ENCODE peak calls at places on chromosomes 7 and 10, in four cellular contexts. R is WTC11, I is K562, E is HepG2. L is an unnamed sample.

GRCh38 chr7:146150153-146150552 is 33.6 kb downstream of the CNTNAP2 start:
- DNase-seq in I (no peak), R (no peak), E (no peak), L (no peak)

GRCh38 chr7:147756290-147756689 is 834.3 kb upstream of the C7orf33 start:
- DNase-seq in R (no peak), I (no peak), E (no peak), L (no peak)

GRCh38 chr7:134372858-134373257 is 56.1 kb upstream of the SLC35B4 start:
- DNase-seq in E (no peak), R (no peak), I (no peak), L (no peak)

GRCh38 chr7:148911626-148912025 is 27.5 kb upstream of the EZH2 start:
- DNase-seq in I (no peak), E (no peak), R (no peak), L (no peak)

GRCh38 chr7:5457245-5457735 is 33.7 kb upstream of the TNRC18 start:
- DNase-seq in E (no peak), R (no peak), I (peak; percentile 89), L (no peak)

GRCh38 chr7:28587211-28587610 is 174.9 kb downstream of the CREB5 start:
- DNase-seq in E (no peak), R (no peak), I (no peak), L (no peak)

GRCh38 chr10:77291596-77292505 is 345.8 kb downstream of the KCNMA1 start:
- DNase-seq in R (no peak), E (no peak), I (no peak), L (peak; percentile 25)

GRCh38 chr7:192701-193536 is 548 bp downstream of the FAM20C start:
- DNase-seq in I (no peak), E (no peak), R (no peak), L (peak; percentile 27)

GRCh38 chr10:84172435-84173356 is 905 bp upstream of the GPR15LG start:
- DNase-seq in R (no peak), E (no peak), I (no peak), L (no peak)

GRCh38 chr10:5829267-5829666 is 16.0 kb upstream of the GDI2 start:
- DNase-seq in E (no peak), I (peak; percentile 85), R (no peak), L (no peak)

GRCh38 chr7:30366606-30367005 is 82.2 kb downstream of the ZNRF2 start:
- DNase-seq in R (no peak), I (no peak), E (no peak), L (no peak)

GRCh38 chr10:110717830-110718595 is 73.9 kb downstream of the RBM20 start:
- DNase-seq in I (peak; percentile 45), E (no peak), R (no peak), L (no peak)

GRCh38 chr10:71270301-71270777 is 48.7 kb upstream of the SLC29A3 start:
- DNase-seq in E (peak; percentile 56), I (peak; percentile 84), R (peak; percentile 72), L (peak; percentile 72)

GRCh38 chr10:123149162-123149567 is 1.2 kb downstream of the HMX2 start:
- DNase-seq in I (no peak), R (no peak), E (no peak), L (no peak)

GRCh38 chr10:103451091-103451801 is 924 bp downstream of the CALHM2 start:
- DNase-seq in I (peak; percentile 12), R (no peak), E (no peak), L (peak; percentile 51)

GRCh38 chr10:129962092-129962494 is 2.0 kb downstream of the EBF3 start:
- DNase-seq in I (no peak), E (no peak), R (no peak), L (no peak)

GRCh38 chr7:109044691-109045090 is 475.0 kb downstream of the DNAJB9 start:
- DNase-seq in E (no peak), I (no peak), R (no peak), L (no peak)

GRCh38 chr7:101169838-101170531 is 4.6 kb upstream of the VGF start:
- DNase-seq in R (peak; percentile 86), E (peak; percentile 31), I (peak; percentile 84), L (peak; percentile 63)

GRCh38 chr7:51214098-51214497 is 102.5 kb downstream of the COBL start:
- DNase-seq in R (no peak), I (no peak), E (no peak), L (no peak)

GRCh38 chr10:110568055-110568735 is 700 bp downstream of the SMC3 start:
- DNase-seq in E (peak; percentile 21), R (peak; percentile 53), I (peak; percentile 58), L (peak; percentile 38)

GRCh38 chr10:72254891-72255568 is 18.7 kb upstream of the DDIT4 start:
- DNase-seq in I (peak; percentile 81), E (no peak), R (peak; percentile 78), L (peak; percentile 87)

GRCh38 chr7:37495574-37496184 is 47.0 kb upstream of the ELMO1 start:
- DNase-seq in I (peak; percentile 28), E (peak; percentile 13), R (no peak), L (peak; percentile 13)

GRCh38 chr7:99238558-99239341 is 30.8 kb upstream of the KPNA7 start:
- DNase-seq in I (no peak), R (no peak), E (no peak), L (no peak)

GRCh38 chr10:8614054-8614565 is 559.6 kb downstream of the GATA3 start:
- DNase-seq in R (no peak), I (no peak), E (no peak), L (no peak)

GRCh38 chr7:127845497-127846214 is 185.6 kb downstream of the LRRC4 start:
- DNase-seq in E (no peak), I (no peak), R (no peak), L (no peak)

GRCh38 chr10:69375307-69376151 is 41.2 kb downstream of the TACR2 start:
- DNase-seq in R (peak; percentile 82), E (no peak), I (no peak), L (no peak)

GRCh38 chr7:50743893-50744292 is 38.8 kb downstream of the GRB10 start:
- DNase-seq in R (no peak), I (no peak), E (no peak), L (no peak)

GRCh38 chr7:47941136-47941844 is 7.0 kb downstream of the PKD1L1 start:
- DNase-seq in R (no peak), E (no peak), I (no peak), L (no peak)

GRCh38 chr7:135772639-135773019 is 24.0 kb upstream of the FAM180A start:
- DNase-seq in E (no peak), R (no peak), I (no peak), L (no peak)

GRCh38 chr7:79702116-79702515 is 248.6 kb upstream of the MAGI2 start:
- DNase-seq in R (no peak), E (no peak), I (no peak), L (no peak)
- TF ChIP-seq NR3C1 in R (no peak), E (no peak), I (no peak), L (no peak)

GRCh38 chr7:82443801-82444219 is 233 bp upstream of the CACNA2D1 start:
- DNase-seq in I (no peak), R (peak; percentile 78), E (no peak), L (peak; percentile 84)
- TF ChIP-seq NR3C1 in I (no peak), R (no peak), E (no peak), L (no peak)

GRCh38 chr10:91907033-91907594 is 2.2 kb downstream of the FGFBP3 start:
- DNase-seq in R (no peak), E (no peak), I (no peak), L (no peak)
- TF ChIP-seq NR3C1 in R (no peak), E (no peak), I (no peak), L (no peak)

GRCh38 chr7:143504937-143505297 is 27.2 kb downstream of the TAS2R41 start:
- DNase-seq in R (no peak), I (no peak), E (no peak), L (no peak)
- TF ChIP-seq NR3C1 in R (no peak), I (no peak), E (no peak), L (no peak)

DNA sequence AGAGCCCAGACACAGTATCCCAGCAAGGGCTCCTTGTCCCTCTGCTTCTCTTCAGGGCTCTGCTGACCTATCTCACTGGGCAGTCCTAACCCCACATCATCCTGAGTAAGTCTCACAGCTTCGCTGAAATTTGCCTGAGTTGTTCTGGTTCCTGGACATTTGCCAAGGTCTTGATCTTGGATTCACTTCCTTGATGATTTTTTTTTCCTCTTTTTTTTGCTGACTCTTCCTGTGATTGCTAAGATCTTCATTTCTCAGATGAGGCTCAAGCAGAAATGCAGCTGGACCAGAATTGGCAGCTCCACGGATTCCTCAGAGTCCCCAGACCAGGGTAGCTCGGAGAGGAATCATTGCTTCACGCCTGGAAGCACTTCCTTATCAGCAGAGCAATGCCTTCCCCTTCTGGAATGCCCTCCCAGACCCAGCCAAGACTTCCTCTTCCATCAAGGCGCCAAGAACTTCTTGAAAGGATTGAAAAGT is 8.6 kb upstream of the AFAP1L2 start:
- DNase-seq in E (no peak), R (no peak), I (no peak), L (peak; percentile 40)
- TF ChIP-seq NR3C1 in E (no peak), R (no peak), I (no peak), L (no peak)

DNA sequence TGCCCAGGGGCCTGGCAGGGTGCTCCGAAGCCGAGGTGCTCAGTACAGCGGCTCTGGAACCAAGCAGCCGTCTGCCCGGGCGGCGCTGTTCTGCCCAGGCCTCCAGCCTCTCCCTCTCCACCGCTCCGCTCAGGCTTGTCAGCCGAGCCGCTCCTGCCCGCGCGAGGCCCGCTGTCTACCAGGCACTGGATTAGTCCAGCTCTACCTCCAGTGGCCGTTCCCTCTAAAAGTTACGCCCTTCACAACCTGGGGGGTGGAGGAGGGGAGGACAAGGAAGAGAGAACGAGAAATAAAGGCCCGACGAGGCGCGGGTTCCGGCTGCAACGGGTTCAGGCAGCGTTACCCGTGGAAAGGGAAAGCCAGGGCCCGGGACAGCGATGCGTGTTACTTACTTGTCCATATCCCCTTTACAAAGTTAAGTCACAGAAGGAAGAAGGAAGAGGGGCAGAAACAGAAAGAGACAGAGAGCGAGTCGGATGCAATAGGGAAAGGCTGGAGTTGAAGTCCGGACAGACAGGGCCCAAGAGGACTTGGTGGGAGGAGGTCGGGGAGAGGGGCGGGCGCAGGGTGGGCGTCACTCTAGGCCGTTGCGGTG is 2.9 kb downstream of the SP8 start:
- DNase-seq in E (no peak), I (no peak), R (peak; percentile 43), L (no peak)
- TF ChIP-seq NR3C1 in E (no peak), I (no peak), R (no peak), L (no peak)

GRCh38 chr7:14835399-14835798 is 67.2 kb downstream of the DGKB start:
- DNase-seq in R (no peak), E (no peak), I (no peak), L (no peak)

GRCh38 chr7:14833707-14834106 is 68.8 kb downstream of the DGKB start:
- DNase-seq in E (no peak), R (no peak), I (no peak), L (no peak)

GRCh38 chr7:14836006-14836405 is 66.5 kb downstream of the DGKB start:
- DNase-seq in R (no peak), I (no peak), E (no peak), L (no peak)

GRCh38 chr7:14834456-14834855 is 68.1 kb downstream of the DGKB start:
- DNase-seq in E (no peak), I (no peak), R (no peak), L (no peak)

GRCh38 chr7:14834888-14835287 is 67.7 kb downstream of the DGKB start:
- DNase-seq in I (no peak), R (no peak), E (no peak), L (no peak)
- TF ChIP-seq NR3C1 in I (no peak), R (no peak), E (no peak), L (no peak)